ENCODE peak calls at places on chromosome 7, in four cellular contexts. W is IMR-90, J is GM12878, D is K562. B is an unnamed sample.
A peak's percentile ranks its signal among the peaks of the same experiment; 100 is the strongest.

GRCh38 chr7:41956712-41957111 is 253.8 kb upstream of the INHBA start:
- DNase-seq in J (no peak), W (no peak), D (no peak), B (no peak)

GRCh38 chr7:131244259-131244852 is 83.3 kb upstream of the MKLN1 start:
- DNase-seq in W (peak; percentile 97), J (no peak), D (no peak), B (peak; percentile 73)

GRCh38 chr7:99203092-99203491 is 4.8 kb downstream of the KPNA7 start:
- DNase-seq in W (no peak), D (no peak), J (no peak), B (no peak)

GRCh38 chr7:140176271-140176701 is 497 bp downstream of the KDM7A start:
- DNase-seq in J (no peak), D (peak; percentile 66), W (no peak), B (no peak)

GRCh38 chr7:131557521-131558385 is 1.3 kb upstream of the PODXL start:
- DNase-seq in D (no peak), W (no peak), J (no peak), B (peak; percentile 64)

GRCh38 chr7:98826811-98827231 is 43.0 kb downstream of the TMEM130 start:
- DNase-seq in D (no peak), W (no peak), J (no peak), B (no peak)

GRCh38 chr7:1869731-1870130 is 199.7 kb downstream of the ELFN1 start:
- DNase-seq in D (no peak), J (no peak), W (no peak), B (no peak)

GRCh38 chr7:70539196-70539595 is 592.7 kb upstream of the GALNT17 start:
- DNase-seq in J (no peak), D (no peak), W (no peak), B (no peak)

GRCh38 chr7:138297526-138297925 is 162.5 kb upstream of the TRIM24 start:
- DNase-seq in D (no peak), W (no peak), J (no peak), B (no peak)

GRCh38 chr7:116491887-116492653 is 7.5 kb upstream of the CAV2 start:
- DNase-seq in J (no peak), W (no peak), D (no peak), B (no peak)

GRCh38 chr7:106721816-106722785 is 61.1 kb upstream of the CCDC71L start:
- DNase-seq in D (no peak), J (no peak), W (peak; percentile 56), B (no peak)

GRCh38 chr7:78052112-78052511 is 253.5 kb downstream of the PHTF2 start:
- DNase-seq in J (no peak), W (no peak), D (no peak), B (no peak)

GRCh38 chr7:6407434-6407833 is 40.3 kb downstream of the DAGLB start:
- DNase-seq in D (no peak), W (peak; percentile 20), J (no peak), B (no peak)

GRCh38 chr7:144011458-144012230 is 11.5 kb downstream of the OR6B1 start:
- DNase-seq in J (no peak), D (no peak), W (peak; percentile 51), B (no peak)

GRCh38 chr7:83142365-83142764 is 20.3 kb downstream of the PCLO start:
- DNase-seq in W (no peak), J (no peak), D (no peak), B (no peak)

GRCh38 chr7:128410092-128410665 is 397 bp upstream of the IMPDH1 start:
- DNase-seq in D (peak; percentile 73), J (no peak), W (peak; percentile 81), B (peak; percentile 75)

GRCh38 chr7:151368136-151368571 is 26.5 kb downstream of the NUB1 start:
- DNase-seq in D (peak; percentile 94), J (no peak), W (peak; percentile 69), B (peak; percentile 71)

GRCh38 chr7:144018065-144018464 is 17.9 kb downstream of the OR6B1 start:
- DNase-seq in W (no peak), J (no peak), D (no peak), B (no peak)

GRCh38 chr7:130441408-130441854 is 615 bp upstream of the CEP41 start:
- DNase-seq in J (no peak), W (peak; percentile 12), D (peak; percentile 31), B (peak; percentile 76)

GRCh38 chr7:26061340-26062239 is 90.4 kb upstream of the NFE2L3 start:
- DNase-seq in D (peak; percentile 71), W (peak; percentile 7), J (peak; percentile 37), B (peak; percentile 49)

GRCh38 chr7:17681965-17682364 is 258.3 kb downstream of the SNX13 start:
- DNase-seq in W (no peak), J (no peak), D (no peak), B (no peak)

GRCh38 chr7:31633894-31634494 is 53.0 kb upstream of the PPP1R17 start:
- DNase-seq in W (peak; percentile 39), D (peak; percentile 29), J (no peak), B (peak; percentile 44)

GRCh38 chr7:41911792-41912191 is 208.9 kb upstream of the INHBA start:
- DNase-seq in J (no peak), W (peak; percentile 95), D (no peak), B (peak; percentile 17)

GRCh38 chr7:131021460-131021859 is 287.5 kb upstream of the KLF14 start:
- DNase-seq in W (no peak), J (no peak), D (no peak), B (no peak)

GRCh38 chr7:4227105-4228010 is 454.7 kb upstream of the FOXK1 start:
- DNase-seq in D (no peak), J (no peak), W (no peak), B (no peak)

GRCh38 chr7:155203059-155203881 is 94.4 kb upstream of the INSIG1 start:
- DNase-seq in D (no peak), J (no peak), W (no peak), B (no peak)

GRCh38 chr7:7329321-7329720 is 147.0 kb downstream of the C1GALT1 start:
- DNase-seq in D (no peak), W (no peak), J (no peak), B (no peak)

GRCh38 chr7:141312828-141313521 is 238.2 kb upstream of the AGK start:
- DNase-seq in W (no peak), J (no peak), D (no peak), B (no peak)

GRCh38 chr7:47405921-47406765 is 175.8 kb downstream of the TNS3 start:
- DNase-seq in D (no peak), J (no peak), W (peak; percentile 41), B (peak; percentile 51)

GRCh38 chr7:45598697-45599520 is 24.7 kb downstream of the ADCY1 start:
- DNase-seq in W (no peak), D (no peak), J (no peak), B (no peak)

GRCh38 chr7:5143935-5144903 is 45.8 kb upstream of the WIPI2 start:
- DNase-seq in D (peak; percentile 52), W (peak; percentile 1), J (peak; percentile 55), B (no peak)

GRCh38 chr7:84582747-84583146 is 388.2 kb upstream of the SEMA3A start:
- DNase-seq in D (no peak), J (no peak), W (no peak), B (no peak)

GRCh38 chr7:135510603-135511183 is 791 bp upstream of the CNOT4 start:
- DNase-seq in D (peak; percentile 43), J (peak; percentile 4), W (peak; percentile 41), B (peak; percentile 45)

GRCh38 chr7:121394709-121395140 is 1.4 kb downstream of the FAM3C start:
- DNase-seq in W (no peak), J (no peak), D (no peak), B (peak; percentile 53)

GRCh38 chr7:130893441-130893894 is 159.5 kb upstream of the KLF14 start:
- DNase-seq in J (no peak), W (peak; percentile 83), D (no peak), B (no peak)

DNA sequence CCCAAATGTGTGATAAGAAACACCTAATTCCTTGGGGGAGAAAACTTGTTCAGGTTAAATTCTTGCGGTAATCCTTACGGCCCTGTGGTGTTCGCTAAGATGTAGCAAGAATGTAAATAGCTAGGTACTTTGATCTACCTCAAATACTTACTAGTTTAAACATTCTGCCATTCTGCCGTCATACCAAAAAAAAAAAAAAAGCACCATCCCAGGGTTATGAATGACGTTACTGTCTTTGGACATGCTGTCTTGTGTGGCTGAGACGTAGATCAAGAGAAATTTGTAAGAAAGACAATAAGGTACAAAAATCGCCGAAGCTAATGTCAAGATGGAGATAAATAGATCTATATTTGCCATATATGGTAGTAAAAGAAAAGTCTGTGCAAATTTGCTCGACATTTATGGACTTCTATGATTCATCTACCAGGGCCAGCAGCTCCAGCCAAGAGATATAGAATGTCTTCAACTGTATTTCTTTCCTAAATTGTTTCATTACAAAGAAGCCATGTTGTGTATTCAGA is 195.6 kb downstream of the CUX1 start:
- DNase-seq in J (no peak), W (peak; percentile 84), D (no peak), B (no peak)
- TF ChIP-seq FOS in J (no peak), W (no peak), D (no peak), B (no peak)

GRCh38 chr7:93036807-93037206 is 81.0 kb downstream of the SAMD9 start:
- DNase-seq in D (no peak), W (no peak), J (peak; percentile 61), B (no peak)
- H3K4me2 ChIP-seq in D (no peak overlapping the region), W (peak overlapping the region; percentile 59), J (peak overlapping the region; percentile 57), B (no peak overlapping the region)

GRCh38 chr7:105210721-105211205 is 178.0 kb downstream of the SRPK2 start:
- DNase-seq in W (no peak), J (peak; percentile 66), D (no peak), B (peak; percentile 72)
- H2AFZ ChIP-seq in W (no peak overlapping the region), J (no peak overlapping the region), D (no peak overlapping the region), B (no peak overlapping the region)

GRCh38 chr7:157432957-157433576 is 96.3 kb downstream of the DNAJB6 start:
- DNase-seq in D (peak; percentile 69), J (no peak), W (peak; percentile 17), B (peak; percentile 40)
- TF ChIP-seq FOS in D (no peak), J (no peak), W (no peak), B (no peak)

DNA sequence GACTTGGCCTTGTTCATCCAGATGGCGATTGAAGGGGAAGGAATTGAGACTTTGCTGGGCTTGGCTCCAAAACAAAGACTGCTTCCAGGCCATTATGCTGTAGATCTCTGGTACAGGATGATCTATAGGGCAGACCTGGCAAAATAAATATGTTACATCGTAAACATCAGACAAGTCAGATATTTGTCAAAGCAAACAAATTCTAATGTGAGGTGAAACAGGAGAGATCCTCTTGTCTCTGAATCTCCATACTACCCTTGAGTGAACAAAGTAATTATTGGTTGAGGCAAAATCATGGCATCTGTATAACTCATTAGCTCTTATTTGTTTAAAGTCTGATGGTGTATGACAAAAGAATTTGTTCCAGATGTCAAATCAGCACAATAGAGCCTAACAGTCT is 1291.5 kb downstream of the TYW1 start:
- DNase-seq in W (no peak), J (no peak), D (no peak), B (no peak)
- H3K4me2 ChIP-seq in W (no peak overlapping the region), J (no peak overlapping the region), D (no peak overlapping the region), B (no peak overlapping the region)

GRCh38 chr7:12199363-12199762 is 11.7 kb upstream of the TMEM106B start:
- DNase-seq in J (no peak), W (peak; percentile 14), D (no peak), B (no peak)

GRCh38 chr7:12196386-12196785 is 14.7 kb upstream of the TMEM106B start:
- DNase-seq in W (no peak), J (no peak), D (no peak), B (no peak)

DNA sequence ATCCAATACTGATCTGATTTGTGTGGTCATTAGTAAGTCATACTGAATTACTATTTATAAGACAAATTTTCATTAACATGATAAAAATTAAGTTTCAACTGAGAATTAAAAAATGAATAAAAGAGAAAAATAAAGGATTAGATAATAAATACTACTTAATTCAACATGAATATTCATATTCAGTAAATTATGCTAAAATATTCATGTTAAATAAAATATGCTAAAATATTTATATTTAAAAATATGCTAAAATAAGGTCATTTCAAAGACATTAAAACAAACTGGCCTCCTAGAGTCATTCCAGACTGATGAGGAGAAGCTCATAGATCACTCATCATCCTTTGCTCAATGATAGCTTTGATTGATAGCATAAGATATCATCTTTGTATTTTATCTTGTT is 16.7 kb upstream of the TMEM106B start:
- DNase-seq in J (no peak), W (no peak), D (no peak), B (no peak)
- H2AFZ ChIP-seq in J (no peak overlapping the region), W (no peak overlapping the region), D (no peak overlapping the region), B (no peak overlapping the region)